ENCODE peak calls at places on chromosomes 4 and X, in four cellular contexts. Z, Q, M and L are unnamed samples. For H3K4me1, the result is how much of the 10 kb centered on the place peaks cover.

GRCh38 chrX:17732138-17732783 is 5.0 kb upstream of the SCML1 start:
- DNase-seq in Z (no peak), M (no peak), Q (no peak), L (no peak)

GRCh38 chrX:95893632-95894031 is 791.0 kb upstream of the DIAPH2 start:
- DNase-seq in Q (no peak), Z (no peak), M (no peak), L (no peak)

GRCh38 chr4:185383451-185383850 is 12.3 kb downstream of the LRP2BP start:
- DNase-seq in Z (no peak), M (no peak), Q (no peak), L (no peak)

GRCh38 chr4:7699040-7699439 is 240.6 kb downstream of the AFAP1 start:
- DNase-seq in M (no peak), Q (peak), Z (no peak), L (no peak)

GRCh38 chr4:38674206-38675144 is 10.5 kb downstream of the KLF3 start:
- DNase-seq in M (no peak), Z (no peak), Q (no peak), L (no peak)

GRCh38 chr4:3368841-3369760 is 72.7 kb upstream of the HGFAC start:
- DNase-seq in Q (peak), Z (no peak), M (no peak), L (no peak)

GRCh38 chr4:10185518-10186227 is 69.1 kb upstream of the WDR1 start:
- DNase-seq in M (no peak), Z (no peak), Q (no peak), L (no peak)

GRCh38 chrX:49308604-49309269 is 5.3 kb downstream of the GAGE10 start:
- DNase-seq in M (no peak), Q (no peak), Z (no peak), L (no peak)

GRCh38 chr4:155403886-155404285 is 27.1 kb upstream of the MAP9 start:
- DNase-seq in Q (no peak), M (peak), Z (no peak), L (no peak)

GRCh38 chr4:91087743-91088142 is 960.5 kb downstream of the CCSER1 start:
- DNase-seq in Z (no peak), M (no peak), Q (no peak), L (no peak)

GRCh38 chr4:121421594-121421993 is 40.8 kb upstream of the QRFPR start:
- DNase-seq in M (peak), Q (no peak), Z (no peak), L (no peak)

GRCh38 chr4:82833696-82834313 is 35.2 kb upstream of the SCD5 start:
- DNase-seq in M (no peak), Z (no peak), Q (no peak), L (no peak)

GRCh38 chr4:113052379-113052951 is 3.0 kb downstream of the ANK2 start:
- DNase-seq in Z (no peak), M (no peak), Q (no peak), L (no peak)

GRCh38 chr4:47367761-47368160 is 95.7 kb downstream of the COMMD8 start:
- DNase-seq in Z (no peak), M (no peak), Q (no peak), L (no peak)

GRCh38 chr4:185080545-185080944 is 62.3 kb downstream of the HELT start:
- DNase-seq in M (no peak), Q (no peak), Z (no peak), L (no peak)

GRCh38 chrX:113726898-113727297 is 857.0 kb upstream of the HTR2C start:
- DNase-seq in Z (no peak), M (no peak), Q (no peak), L (no peak)

GRCh38 chr4:89575840-89576239 is 261.1 kb downstream of the SNCA start:
- DNase-seq in M (no peak), Z (no peak), Q (no peak), L (no peak)

GRCh38 chrX:48616575-48616974 is 19.3 kb downstream of the WDR13 start:
- DNase-seq in Q (no peak), M (no peak), Z (no peak), L (no peak)

GRCh38 chrX:115892787-115893671 is 277.5 kb upstream of the AGTR2 start:
- DNase-seq in M (no peak), Z (peak), Q (no peak), L (no peak)

GRCh38 chr4:166277406-166277805 is 404.4 kb downstream of the TLL1 start:
- DNase-seq in M (no peak), Q (no peak), Z (no peak), L (no peak)

GRCh38 chr4:139084425-139085093 is 69.0 kb downstream of the NOCT start:
- DNase-seq in Q (no peak), M (no peak), Z (no peak), L (no peak)

GRCh38 chrX:150570512-150570911 is 2.1 kb downstream of the MTM1 start:
- DNase-seq in M (no peak), Z (no peak), Q (no peak), L (no peak)

DNA sequence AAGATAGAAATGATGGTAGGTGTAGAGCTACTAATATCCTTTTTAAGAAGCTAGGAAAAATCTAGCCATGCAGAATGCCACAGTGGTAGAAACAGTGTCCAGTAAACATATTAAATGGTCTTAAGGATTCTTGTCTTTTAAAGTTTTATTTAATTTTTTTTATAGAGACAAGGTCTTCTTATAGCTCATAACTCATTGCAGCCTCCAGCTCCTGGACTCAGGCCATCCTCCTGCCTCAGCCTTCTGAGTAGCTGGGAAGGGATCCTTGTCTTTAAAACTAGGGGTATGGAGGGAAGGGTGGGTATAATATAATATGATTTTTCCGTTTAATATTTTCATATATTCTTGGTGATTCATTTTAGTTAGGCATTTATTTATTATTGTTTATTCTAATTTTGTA is 3.8 kb downstream of the TMEM165 start:
- DNase-seq in Z (no peak), M (no peak), Q (no peak), L (no peak)
- H3K27ac ChIP-seq in Z (no peak), M (no peak), Q (peak), L (no peak)

DNA sequence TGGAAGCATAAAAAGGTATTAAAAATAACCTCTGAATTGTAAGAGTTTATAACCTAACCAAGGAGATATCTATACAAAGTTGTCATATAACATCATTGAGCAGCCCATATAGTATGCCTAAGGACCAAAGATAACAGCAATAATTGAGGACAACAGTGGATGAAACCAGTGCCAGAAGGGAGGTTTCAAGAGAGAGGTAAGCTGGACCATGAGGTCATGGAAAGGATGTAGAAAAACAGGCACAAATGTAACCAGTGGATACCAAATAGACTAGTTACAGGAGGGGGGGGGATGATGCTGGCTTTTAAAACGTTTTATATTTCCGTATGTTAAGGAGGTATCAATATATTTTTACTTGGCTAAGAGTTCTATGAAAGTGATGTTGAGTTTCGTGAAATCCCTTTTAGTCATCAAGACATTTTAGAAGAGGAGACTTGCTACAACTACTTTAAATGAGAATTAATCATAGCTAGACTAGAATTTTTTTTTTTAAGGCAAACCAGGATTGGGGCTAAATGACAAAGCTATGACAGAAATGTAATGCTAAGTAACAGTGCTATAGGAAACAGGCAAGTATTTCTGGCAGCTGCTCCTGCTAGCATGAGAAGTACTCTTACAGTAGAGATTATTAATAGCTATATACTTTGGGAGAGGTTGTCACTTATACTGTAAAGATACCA is 161.1 kb downstream of the FBXW7 start:
- DNase-seq in Z (no peak), M (no peak), Q (no peak), L (no peak)
- H3K4me1 ChIP-seq in Z (under half), M (under half), Q (under half), L (under half)

GRCh38 chrX:154323537-154323936 is 27.9 kb downstream of the TKTL1 start:
- DNase-seq in M (no peak), Z (no peak), Q (no peak), L (no peak)
- H3K27ac ChIP-seq in M (no peak), Z (no peak), Q (no peak), L (no peak)

GRCh38 chr4:168484626-168485025 is 4.3 kb upstream of the DDX60L start:
- DNase-seq in M (no peak), Q (no peak), Z (no peak), L (no peak)
- H3K4me1 ChIP-seq in M (under half), Q (under half), Z (under half), L (under half)

DNA sequence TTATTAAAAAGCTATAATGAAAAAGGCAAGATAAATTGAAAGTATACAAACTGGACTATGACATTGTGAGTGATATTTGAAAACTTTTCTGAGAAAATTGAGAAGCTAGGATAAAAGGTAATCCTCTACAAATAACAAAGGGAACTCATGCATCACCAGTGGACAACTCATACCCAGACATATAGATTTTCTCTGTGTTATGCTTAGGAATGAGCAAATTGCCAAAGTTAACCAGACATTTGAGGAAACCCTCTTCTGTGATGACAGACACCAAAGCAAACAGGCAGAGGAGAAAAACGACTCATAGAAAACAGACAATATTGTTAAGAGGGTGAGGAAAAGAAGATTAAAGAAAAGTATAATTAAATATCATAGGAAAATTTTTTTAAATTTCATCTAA is 186.5 kb downstream of the MAB21L2 start:
- DNase-seq in M (no peak), Z (no peak), Q (no peak), L (no peak)
- H3K27ac ChIP-seq in M (no peak), Z (no peak), Q (no peak), L (no peak)